ENCODE peak calls at places on chromosomes 5 and 9, in ten cellular contexts. One of them, this sample, is unnamed.
A peak's percentile ranks its signal among the peaks of the same experiment; 100 is the strongest.

GRCh38 chr9:99811598-99812383 is 9.9 kb upstream of the NR4A3 start:
- DNase-seq in MCF 10A: no peak
- DNase-seq in IMR-90: no peak
- DNase-seq in lower lobe of right lung: no peak
- DNase-seq in Caco-2: no peak
- DNase-seq in kidney epithelial cell: no peak
- DNase-seq in esophagus squamous epithelium: no peak
- DNase-seq in A549: no peak
- DNase-seq in uterus: no peak
- DNase-seq in PC-3: no peak
- DNase-seq in this sample: peak; percentile 30

GRCh38 chr5:132754947-132755346 is 7.7 kb downstream of the CCNI2 start:
- DNase-seq in kidney epithelial cell: no peak
- DNase-seq in lower lobe of right lung: no peak
- DNase-seq in A549: no peak
- DNase-seq in MCF 10A: peak; percentile 36
- DNase-seq in Caco-2: no peak
- DNase-seq in uterus: no peak
- DNase-seq in PC-3: peak; percentile 3
- DNase-seq in esophagus squamous epithelium: no peak
- DNase-seq in IMR-90: peak; percentile 51
- DNase-seq in this sample: no peak

GRCh38 chr9:15277400-15278137 is 29.4 kb downstream of the TTC39B start:
- DNase-seq in MCF 10A: peak; percentile 28
- DNase-seq in PC-3: peak; percentile 53
- DNase-seq in uterus: no peak
- DNase-seq in IMR-90: peak; percentile 25
- DNase-seq in lower lobe of right lung: no peak
- DNase-seq in Caco-2: no peak
- DNase-seq in esophagus squamous epithelium: no peak
- DNase-seq in A549: no peak
- DNase-seq in kidney epithelial cell: no peak
- DNase-seq in this sample: peak; percentile 32

GRCh38 chr9:10875752-10876151 is 262.9 kb upstream of the PTPRD start:
- DNase-seq in A549: no peak
- DNase-seq in Caco-2: no peak
- DNase-seq in uterus: no peak
- DNase-seq in MCF 10A: peak; percentile 37
- DNase-seq in lower lobe of right lung: no peak
- DNase-seq in kidney epithelial cell: no peak
- DNase-seq in esophagus squamous epithelium: no peak
- DNase-seq in IMR-90: no peak
- DNase-seq in PC-3: peak; percentile 56
- DNase-seq in this sample: no peak

GRCh38 chr9:4315582-4316215 is 15.8 kb upstream of the GLIS3 start:
- DNase-seq in A549: peak; percentile 73
- DNase-seq in kidney epithelial cell: no peak
- DNase-seq in lower lobe of right lung: peak; percentile 80
- DNase-seq in IMR-90: peak; percentile 69
- DNase-seq in Caco-2: peak; percentile 67
- DNase-seq in uterus: peak; percentile 75
- DNase-seq in MCF 10A: peak; percentile 79
- DNase-seq in esophagus squamous epithelium: no peak
- DNase-seq in PC-3: peak; percentile 73
- DNase-seq in this sample: peak; percentile 68

GRCh38 chr5:111976705-111977104 is 219.7 kb upstream of the NREP start:
- DNase-seq in lower lobe of right lung: no peak
- DNase-seq in uterus: no peak
- DNase-seq in PC-3: peak; percentile 36
- DNase-seq in A549: no peak
- DNase-seq in Caco-2: no peak
- DNase-seq in IMR-90: peak; percentile 37
- DNase-seq in kidney epithelial cell: no peak
- DNase-seq in MCF 10A: no peak
- DNase-seq in esophagus squamous epithelium: no peak
- DNase-seq in this sample: no peak

GRCh38 chr5:68021958-68022357 is 193.6 kb upstream of the PIK3R1 start:
- DNase-seq in IMR-90: no peak
- DNase-seq in uterus: no peak
- DNase-seq in A549: no peak
- DNase-seq in lower lobe of right lung: no peak
- DNase-seq in PC-3: no peak
- DNase-seq in Caco-2: no peak
- DNase-seq in esophagus squamous epithelium: no peak
- DNase-seq in MCF 10A: no peak
- DNase-seq in kidney epithelial cell: no peak
- DNase-seq in this sample: no peak

GRCh38 chr5:136104311-136104975 is 28.2 kb upstream of the SMAD5 start:
- DNase-seq in lower lobe of right lung: no peak
- DNase-seq in A549: no peak
- DNase-seq in MCF 10A: no peak
- DNase-seq in esophagus squamous epithelium: no peak
- DNase-seq in PC-3: no peak
- DNase-seq in Caco-2: peak; percentile 90
- DNase-seq in IMR-90: no peak
- DNase-seq in kidney epithelial cell: no peak
- DNase-seq in uterus: no peak
- DNase-seq in this sample: no peak

DNA sequence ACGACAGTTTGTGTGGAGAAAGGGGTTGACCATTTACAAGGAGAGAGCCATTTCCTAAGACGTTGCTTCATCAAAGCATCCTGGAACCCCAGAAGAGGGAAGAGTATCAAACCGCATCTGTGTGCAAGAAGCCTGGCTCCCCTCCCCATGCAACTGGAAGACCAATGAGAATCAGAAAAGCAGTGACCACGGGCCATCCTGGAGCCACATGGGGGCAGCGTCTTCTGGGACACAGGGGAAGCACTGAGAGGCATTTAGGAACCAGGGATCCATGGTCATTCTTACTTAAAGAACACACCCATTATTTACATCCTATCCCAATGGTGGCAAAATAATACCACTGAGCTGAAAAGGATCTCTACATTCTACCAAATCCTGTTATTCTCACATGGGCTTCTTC is 29.3 kb downstream of the SEMA5A start:
- DNase-seq in MCF 10A: no peak
- DNase-seq in esophagus squamous epithelium: no peak
- DNase-seq in kidney epithelial cell: no peak
- DNase-seq in Caco-2: peak; percentile 39
- DNase-seq in lower lobe of right lung: no peak
- DNase-seq in IMR-90: no peak
- DNase-seq in PC-3: peak; percentile 40
- DNase-seq in uterus: no peak
- DNase-seq in A549: no peak
- DNase-seq in this sample: no peak
- TF ChIP-seq CTCF in MCF 10A: no peak
- TF ChIP-seq CTCF in esophagus squamous epithelium: no peak
- TF ChIP-seq CTCF in kidney epithelial cell: no peak
- TF ChIP-seq CTCF in Caco-2: peak; percentile 17
- TF ChIP-seq CTCF in lower lobe of right lung: no peak
- TF ChIP-seq CTCF in IMR-90: no peak
- TF ChIP-seq CTCF in PC-3: peak; percentile 60
- TF ChIP-seq CTCF in uterus: no peak
- TF ChIP-seq CTCF in A549: no peak
- TF ChIP-seq CTCF in this sample: no peak

GRCh38 chr5:8953911-8954310 is 592.0 kb downstream of the SEMA5A start:
- DNase-seq in esophagus squamous epithelium: no peak
- DNase-seq in kidney epithelial cell: no peak
- DNase-seq in Caco-2: no peak
- DNase-seq in lower lobe of right lung: no peak
- DNase-seq in uterus: no peak
- DNase-seq in A549: no peak
- DNase-seq in MCF 10A: no peak
- DNase-seq in IMR-90: peak; percentile 2
- DNase-seq in PC-3: no peak
- DNase-seq in this sample: no peak

GRCh38 chr5:8952147-8952546 is 593.7 kb downstream of the SEMA5A start:
- DNase-seq in MCF 10A: no peak
- DNase-seq in lower lobe of right lung: no peak
- DNase-seq in IMR-90: no peak
- DNase-seq in PC-3: no peak
- DNase-seq in kidney epithelial cell: no peak
- DNase-seq in Caco-2: no peak
- DNase-seq in A549: no peak
- DNase-seq in esophagus squamous epithelium: no peak
- DNase-seq in uterus: no peak
- DNase-seq in this sample: no peak

GRCh38 chr5:8953016-8953415 is 592.9 kb downstream of the SEMA5A start:
- DNase-seq in A549: no peak
- DNase-seq in MCF 10A: no peak
- DNase-seq in esophagus squamous epithelium: no peak
- DNase-seq in Caco-2: no peak
- DNase-seq in PC-3: no peak
- DNase-seq in uterus: no peak
- DNase-seq in IMR-90: no peak
- DNase-seq in kidney epithelial cell: no peak
- DNase-seq in lower lobe of right lung: no peak
- DNase-seq in this sample: peak; percentile 5

GRCh38 chr5:8956659-8957058 is 589.2 kb downstream of the SEMA5A start:
- DNase-seq in PC-3: no peak
- DNase-seq in uterus: no peak
- DNase-seq in IMR-90: no peak
- DNase-seq in MCF 10A: no peak
- DNase-seq in esophagus squamous epithelium: no peak
- DNase-seq in A549: no peak
- DNase-seq in kidney epithelial cell: no peak
- DNase-seq in Caco-2: no peak
- DNase-seq in lower lobe of right lung: no peak
- DNase-seq in this sample: no peak

DNA sequence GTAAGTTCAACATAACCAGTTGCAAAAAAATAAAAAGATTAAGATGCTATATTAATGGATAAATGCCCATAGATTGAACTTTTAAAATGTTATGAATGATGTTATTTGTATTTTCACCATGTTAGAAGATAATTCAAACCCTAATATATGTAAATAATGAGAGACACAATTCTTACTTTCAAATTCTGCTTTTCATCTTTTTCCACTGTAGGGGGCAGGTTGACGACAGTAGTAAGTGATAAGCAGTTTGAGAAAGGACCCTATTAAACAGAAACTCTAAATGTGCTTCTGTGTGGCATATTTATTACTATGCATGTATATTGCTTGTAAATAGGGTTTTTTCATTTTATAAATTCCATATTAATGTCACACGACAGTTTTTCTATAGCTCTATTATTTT is 591.1 kb downstream of the SEMA5A start:
- DNase-seq in PC-3: no peak
- DNase-seq in esophagus squamous epithelium: no peak
- DNase-seq in lower lobe of right lung: no peak
- DNase-seq in A549: no peak
- DNase-seq in uterus: no peak
- DNase-seq in Caco-2: no peak
- DNase-seq in kidney epithelial cell: no peak
- DNase-seq in IMR-90: no peak
- DNase-seq in MCF 10A: no peak
- DNase-seq in this sample: no peak
- TF ChIP-seq CTCF in PC-3: peak; percentile 54
- TF ChIP-seq CTCF in esophagus squamous epithelium: no peak
- TF ChIP-seq CTCF in lower lobe of right lung: no peak
- TF ChIP-seq CTCF in A549: no peak
- TF ChIP-seq CTCF in uterus: no peak
- TF ChIP-seq CTCF in Caco-2: no peak
- TF ChIP-seq CTCF in kidney epithelial cell: no peak
- TF ChIP-seq CTCF in IMR-90: peak; percentile 19
- TF ChIP-seq CTCF in MCF 10A: peak; percentile 13
- TF ChIP-seq CTCF in this sample: no peak

GRCh38 chr5:157126-157715 is 34.1 kb upstream of the LRRC14B start:
- DNase-seq in A549: no peak
- DNase-seq in kidney epithelial cell: no peak
- DNase-seq in uterus: no peak
- DNase-seq in IMR-90: no peak
- DNase-seq in esophagus squamous epithelium: no peak
- DNase-seq in Caco-2: no peak
- DNase-seq in MCF 10A: no peak
- DNase-seq in PC-3: no peak
- DNase-seq in lower lobe of right lung: no peak
- DNase-seq in this sample: no peak

GRCh38 chr5:154236-154635 is 37.1 kb upstream of the LRRC14B start:
- DNase-seq in esophagus squamous epithelium: no peak
- DNase-seq in A549: no peak
- DNase-seq in MCF 10A: no peak
- DNase-seq in kidney epithelial cell: no peak
- DNase-seq in uterus: no peak
- DNase-seq in PC-3: no peak
- DNase-seq in IMR-90: no peak
- DNase-seq in lower lobe of right lung: no peak
- DNase-seq in Caco-2: no peak
- DNase-seq in this sample: no peak

GRCh38 chr5:156411-157072 is 34.8 kb upstream of the LRRC14B start:
- DNase-seq in esophagus squamous epithelium: no peak
- DNase-seq in kidney epithelial cell: no peak
- DNase-seq in PC-3: no peak
- DNase-seq in lower lobe of right lung: no peak
- DNase-seq in MCF 10A: no peak
- DNase-seq in Caco-2: peak; percentile 24
- DNase-seq in IMR-90: no peak
- DNase-seq in A549: no peak
- DNase-seq in uterus: no peak
- DNase-seq in this sample: no peak

GRCh38 chr5:154826-155225 is 36.5 kb upstream of the LRRC14B start:
- DNase-seq in kidney epithelial cell: no peak
- DNase-seq in MCF 10A: no peak
- DNase-seq in A549: no peak
- DNase-seq in IMR-90: no peak
- DNase-seq in PC-3: no peak
- DNase-seq in uterus: no peak
- DNase-seq in esophagus squamous epithelium: no peak
- DNase-seq in Caco-2: no peak
- DNase-seq in lower lobe of right lung: no peak
- DNase-seq in this sample: no peak

GRCh38 chr5:155651-156410 is 35.5 kb upstream of the LRRC14B start:
- DNase-seq in esophagus squamous epithelium: no peak
- DNase-seq in uterus: no peak
- DNase-seq in Caco-2: peak; percentile 23
- DNase-seq in PC-3: no peak
- DNase-seq in A549: no peak
- DNase-seq in IMR-90: no peak
- DNase-seq in lower lobe of right lung: no peak
- DNase-seq in kidney epithelial cell: no peak
- DNase-seq in MCF 10A: no peak
- DNase-seq in this sample: no peak
- TF ChIP-seq CTCF in esophagus squamous epithelium: no peak
- TF ChIP-seq CTCF in uterus: no peak
- TF ChIP-seq CTCF in Caco-2: no peak
- TF ChIP-seq CTCF in PC-3: no peak
- TF ChIP-seq CTCF in A549: no peak
- TF ChIP-seq CTCF in IMR-90: no peak
- TF ChIP-seq CTCF in lower lobe of right lung: no peak
- TF ChIP-seq CTCF in kidney epithelial cell: no peak
- TF ChIP-seq CTCF in MCF 10A: no peak
- TF ChIP-seq CTCF in this sample: no peak

DNA sequence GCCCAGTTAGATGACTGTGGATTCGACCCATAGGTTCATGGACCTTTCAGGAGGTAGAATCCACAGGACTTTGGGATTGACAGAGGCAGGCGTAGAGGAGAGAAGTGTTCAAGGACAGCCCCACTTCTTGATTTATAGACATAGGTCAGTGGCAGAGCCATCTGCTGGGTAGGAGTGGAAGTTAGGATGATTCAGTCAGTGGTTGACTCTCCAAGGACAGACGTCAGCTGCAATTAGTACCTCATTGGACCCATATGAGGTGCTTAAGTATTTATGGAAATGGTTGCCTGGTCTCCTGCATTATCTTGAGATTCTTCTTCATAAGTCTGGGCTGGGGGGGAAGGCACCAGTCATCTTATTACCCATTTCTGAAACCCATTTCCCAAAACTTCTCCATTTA is 70.9 kb downstream of the SH3RF2 start:
- DNase-seq in kidney epithelial cell: no peak
- DNase-seq in PC-3: peak; percentile 22
- DNase-seq in Caco-2: peak; percentile 42
- DNase-seq in lower lobe of right lung: no peak
- DNase-seq in IMR-90: no peak
- DNase-seq in esophagus squamous epithelium: no peak
- DNase-seq in MCF 10A: peak; percentile 33
- DNase-seq in uterus: no peak
- DNase-seq in A549: no peak
- DNase-seq in this sample: no peak
- TF ChIP-seq CTCF in kidney epithelial cell: peak; percentile 3
- TF ChIP-seq CTCF in PC-3: peak; percentile 44
- TF ChIP-seq CTCF in Caco-2: no peak
- TF ChIP-seq CTCF in lower lobe of right lung: no peak
- TF ChIP-seq CTCF in IMR-90: no peak
- TF ChIP-seq CTCF in esophagus squamous epithelium: no peak
- TF ChIP-seq CTCF in MCF 10A: peak; percentile 13
- TF ChIP-seq CTCF in uterus: no peak
- TF ChIP-seq CTCF in A549: no peak
- TF ChIP-seq CTCF in this sample: no peak